ENCODE peak calls at places on chromosomes 3 and 15, in six cellular contexts. One of them, this sample, is unnamed. For H3K4me1, the result is how much of the 10 kb centered on the place peaks cover.

GRCh38 chr3:127688416-127689265 is 15.9 kb downstream of the ABTB1 start:
- DNase-seq in lower lobe of right lung: peak
- DNase-seq in HepG2: no peak
- DNase-seq in CD4-positive, alpha-beta memory T cell: no peak
- DNase-seq in CD8-positive, alpha-beta memory T cell: peak
- DNase-seq in H9: peak
- DNase-seq in this sample: no peak

GRCh38 chr3:150401285-150401684 is 6.8 kb upstream of the TSC22D2 start:
- DNase-seq in lower lobe of right lung: no peak
- DNase-seq in HepG2: no peak
- DNase-seq in CD4-positive, alpha-beta memory T cell: no peak
- DNase-seq in CD8-positive, alpha-beta memory T cell: no peak
- DNase-seq in H9: no peak
- DNase-seq in this sample: no peak

GRCh38 chr15:40770147-40770721 is 454 bp downstream of the C15orf62 start:
- DNase-seq in lower lobe of right lung: peak
- DNase-seq in HepG2: no peak
- DNase-seq in CD4-positive, alpha-beta memory T cell: no peak
- DNase-seq in CD8-positive, alpha-beta memory T cell: no peak
- DNase-seq in H9: no peak
- DNase-seq in this sample: peak

GRCh38 chr3:157174265-157174615 is 14.3 kb upstream of the CCNL1 start:
- DNase-seq in lower lobe of right lung: peak
- DNase-seq in HepG2: no peak
- DNase-seq in CD4-positive, alpha-beta memory T cell: no peak
- DNase-seq in CD8-positive, alpha-beta memory T cell: peak
- DNase-seq in H9: no peak
- DNase-seq in this sample: no peak

GRCh38 chr3:111338059-111338698 is 203.8 kb upstream of the CD96 start:
- DNase-seq in lower lobe of right lung: no peak
- DNase-seq in HepG2: peak
- DNase-seq in CD4-positive, alpha-beta memory T cell: peak
- DNase-seq in CD8-positive, alpha-beta memory T cell: peak
- DNase-seq in H9: peak
- DNase-seq in this sample: peak

GRCh38 chr3:185270262-185270955 is 16.6 kb upstream of the EHHADH start:
- DNase-seq in lower lobe of right lung: no peak
- DNase-seq in HepG2: peak
- DNase-seq in CD4-positive, alpha-beta memory T cell: no peak
- DNase-seq in CD8-positive, alpha-beta memory T cell: no peak
- DNase-seq in H9: peak
- DNase-seq in this sample: no peak

GRCh38 chr15:48582472-48583235 is 62.9 kb downstream of the FBN1 start:
- DNase-seq in lower lobe of right lung: no peak
- DNase-seq in HepG2: no peak
- DNase-seq in CD4-positive, alpha-beta memory T cell: no peak
- DNase-seq in CD8-positive, alpha-beta memory T cell: no peak
- DNase-seq in H9: no peak
- DNase-seq in this sample: no peak

GRCh38 chr15:59322056-59322755 is 50.5 kb downstream of the MYO1E start:
- DNase-seq in lower lobe of right lung: no peak
- DNase-seq in HepG2: no peak
- DNase-seq in CD4-positive, alpha-beta memory T cell: no peak
- DNase-seq in CD8-positive, alpha-beta memory T cell: no peak
- DNase-seq in H9: no peak
- DNase-seq in this sample: no peak

GRCh38 chr3:152047465-152047864 is 174.0 kb downstream of the SUCNR1 start:
- DNase-seq in lower lobe of right lung: no peak
- DNase-seq in HepG2: no peak
- DNase-seq in CD4-positive, alpha-beta memory T cell: no peak
- DNase-seq in CD8-positive, alpha-beta memory T cell: no peak
- DNase-seq in H9: no peak
- DNase-seq in this sample: no peak

GRCh38 chr3:46958469-46959168 is 17.9 kb downstream of the CCDC12 start:
- DNase-seq in lower lobe of right lung: no peak
- DNase-seq in HepG2: no peak
- DNase-seq in CD4-positive, alpha-beta memory T cell: no peak
- DNase-seq in CD8-positive, alpha-beta memory T cell: no peak
- DNase-seq in H9: no peak
- DNase-seq in this sample: no peak
- H3K4me1 ChIP-seq in lower lobe of right lung: half or more
- H3K4me1 ChIP-seq in HepG2: half or more
- H3K4me1 ChIP-seq in CD4-positive, alpha-beta memory T cell: half or more
- H3K4me1 ChIP-seq in CD8-positive, alpha-beta memory T cell: half or more
- H3K4me1 ChIP-seq in H9: under half
- H3K4me1 ChIP-seq in this sample: under half

GRCh38 chr3:72335458-72336050 is 512.7 kb downstream of the SHQ1 start:
- DNase-seq in lower lobe of right lung: no peak
- DNase-seq in HepG2: no peak
- DNase-seq in CD4-positive, alpha-beta memory T cell: no peak
- DNase-seq in CD8-positive, alpha-beta memory T cell: no peak
- DNase-seq in H9: no peak
- DNase-seq in this sample: no peak
- H3K4me1 ChIP-seq in lower lobe of right lung: under half
- H3K4me1 ChIP-seq in HepG2: under half
- H3K4me1 ChIP-seq in CD4-positive, alpha-beta memory T cell: under half
- H3K4me1 ChIP-seq in CD8-positive, alpha-beta memory T cell: under half
- H3K4me1 ChIP-seq in H9: under half
- H3K4me1 ChIP-seq in this sample: under half

GRCh38 chr15:91891788-91892187 is 38.3 kb downstream of the SLCO3A1 start:
- DNase-seq in lower lobe of right lung: no peak
- DNase-seq in HepG2: no peak
- DNase-seq in CD4-positive, alpha-beta memory T cell: no peak
- DNase-seq in CD8-positive, alpha-beta memory T cell: no peak
- DNase-seq in H9: no peak
- DNase-seq in this sample: no peak
- H3K4me1 ChIP-seq in lower lobe of right lung: under half
- H3K4me1 ChIP-seq in HepG2: under half
- H3K4me1 ChIP-seq in CD4-positive, alpha-beta memory T cell: under half
- H3K4me1 ChIP-seq in CD8-positive, alpha-beta memory T cell: under half
- H3K4me1 ChIP-seq in H9: under half
- H3K4me1 ChIP-seq in this sample: under half

DNA sequence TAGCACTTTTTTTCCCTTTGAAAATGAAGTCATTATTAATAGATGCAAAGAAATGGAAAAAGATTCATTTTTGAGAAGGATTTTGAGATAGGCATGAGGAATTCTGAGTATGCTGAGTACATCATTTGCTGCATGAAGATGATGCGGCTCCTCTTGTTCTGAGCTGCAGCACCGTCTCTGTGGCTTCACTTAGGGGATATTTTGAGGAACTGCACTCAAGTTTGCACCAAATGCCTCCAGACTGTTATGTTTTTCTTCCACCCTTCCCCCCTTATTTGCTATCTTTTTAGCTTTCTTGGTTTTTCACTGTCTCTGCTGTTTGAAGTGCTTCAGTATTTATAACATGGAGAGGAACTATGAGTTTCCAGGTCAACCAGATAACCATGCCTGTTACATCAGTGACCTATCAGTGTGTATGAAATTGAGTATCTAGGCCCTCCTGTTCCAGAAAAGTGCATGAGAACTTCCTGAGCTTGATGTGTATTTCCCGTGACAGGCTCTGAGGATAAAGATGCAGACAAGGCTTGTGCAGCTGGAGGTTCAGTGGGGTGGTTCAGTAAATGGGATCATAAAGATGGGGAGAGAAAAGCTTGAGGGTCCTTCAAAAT is 128.7 kb downstream of the PDCD6IP start:
- DNase-seq in lower lobe of right lung: no peak
- DNase-seq in HepG2: no peak
- DNase-seq in CD4-positive, alpha-beta memory T cell: no peak
- DNase-seq in CD8-positive, alpha-beta memory T cell: no peak
- DNase-seq in H9: no peak
- DNase-seq in this sample: no peak
- H3K4me1 ChIP-seq in lower lobe of right lung: under half
- H3K4me1 ChIP-seq in HepG2: under half
- H3K4me1 ChIP-seq in CD4-positive, alpha-beta memory T cell: under half
- H3K4me1 ChIP-seq in CD8-positive, alpha-beta memory T cell: under half
- H3K4me1 ChIP-seq in H9: under half
- H3K4me1 ChIP-seq in this sample: under half

DNA sequence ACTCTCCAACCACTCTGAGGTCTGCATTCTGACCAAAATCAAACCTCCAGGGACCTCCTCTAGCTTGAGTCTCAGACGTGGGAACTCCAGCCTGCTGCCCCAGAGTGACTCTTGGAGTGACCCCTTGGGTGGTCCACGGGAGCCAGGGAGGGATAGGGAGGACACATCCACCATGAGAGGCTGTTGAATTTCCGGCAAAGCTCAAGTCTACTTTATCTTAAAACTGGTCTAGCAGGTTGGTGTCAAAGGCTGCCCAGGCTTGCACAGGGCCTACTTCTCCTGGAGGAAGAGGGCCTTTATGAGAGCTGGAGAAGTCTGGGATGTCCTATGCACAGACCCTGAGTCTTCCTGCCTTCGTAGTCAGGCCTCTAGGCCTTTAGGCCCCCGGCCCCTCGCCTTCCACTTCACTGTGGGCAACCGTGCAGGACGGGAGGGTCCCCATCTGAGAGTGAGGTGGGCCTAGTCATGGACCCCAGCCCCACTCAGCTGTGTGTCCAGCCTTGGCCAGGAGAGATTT is 8.8 kb downstream of the CISH start:
- DNase-seq in lower lobe of right lung: no peak
- DNase-seq in HepG2: no peak
- DNase-seq in CD4-positive, alpha-beta memory T cell: no peak
- DNase-seq in CD8-positive, alpha-beta memory T cell: no peak
- DNase-seq in H9: no peak
- DNase-seq in this sample: peak
- H3K4me1 ChIP-seq in lower lobe of right lung: half or more
- H3K4me1 ChIP-seq in HepG2: half or more
- H3K4me1 ChIP-seq in CD4-positive, alpha-beta memory T cell: half or more
- H3K4me1 ChIP-seq in CD8-positive, alpha-beta memory T cell: half or more
- H3K4me1 ChIP-seq in H9: under half
- H3K4me1 ChIP-seq in this sample: under half

GRCh38 chr3:123678108-123678511 is 93.3 kb upstream of the HACD2 start:
- DNase-seq in lower lobe of right lung: no peak
- DNase-seq in HepG2: no peak
- DNase-seq in CD4-positive, alpha-beta memory T cell: no peak
- DNase-seq in CD8-positive, alpha-beta memory T cell: no peak
- DNase-seq in H9: no peak
- DNase-seq in this sample: no peak

GRCh38 chr3:123683755-123684154 is 98.9 kb upstream of the HACD2 start:
- DNase-seq in lower lobe of right lung: no peak
- DNase-seq in HepG2: no peak
- DNase-seq in CD4-positive, alpha-beta memory T cell: no peak
- DNase-seq in CD8-positive, alpha-beta memory T cell: no peak
- DNase-seq in H9: no peak
- DNase-seq in this sample: no peak

GRCh38 chr3:123683146-123683545 is 98.3 kb upstream of the HACD2 start:
- DNase-seq in lower lobe of right lung: no peak
- DNase-seq in HepG2: no peak
- DNase-seq in CD4-positive, alpha-beta memory T cell: no peak
- DNase-seq in CD8-positive, alpha-beta memory T cell: no peak
- DNase-seq in H9: no peak
- DNase-seq in this sample: no peak

GRCh38 chr3:123684636-123685035 is 99.8 kb upstream of the HACD2 start:
- DNase-seq in lower lobe of right lung: no peak
- DNase-seq in HepG2: no peak
- DNase-seq in CD4-positive, alpha-beta memory T cell: no peak
- DNase-seq in CD8-positive, alpha-beta memory T cell: no peak
- DNase-seq in H9: no peak
- DNase-seq in this sample: no peak

GRCh38 chr3:123679712-123680386 is 95.0 kb upstream of the HACD2 start:
- DNase-seq in lower lobe of right lung: no peak
- DNase-seq in HepG2: no peak
- DNase-seq in CD4-positive, alpha-beta memory T cell: no peak
- DNase-seq in CD8-positive, alpha-beta memory T cell: no peak
- DNase-seq in H9: no peak
- DNase-seq in this sample: no peak
- H3K4me1 ChIP-seq in lower lobe of right lung: under half
- H3K4me1 ChIP-seq in HepG2: under half
- H3K4me1 ChIP-seq in CD4-positive, alpha-beta memory T cell: under half
- H3K4me1 ChIP-seq in CD8-positive, alpha-beta memory T cell: under half
- H3K4me1 ChIP-seq in H9: under half
- H3K4me1 ChIP-seq in this sample: under half

GRCh38 chr3:129655326-129655725 is 48.9 kb upstream of the PLXND1 start:
- DNase-seq in lower lobe of right lung: no peak
- DNase-seq in HepG2: no peak
- DNase-seq in CD4-positive, alpha-beta memory T cell: no peak
- DNase-seq in CD8-positive, alpha-beta memory T cell: no peak
- DNase-seq in H9: no peak
- DNase-seq in this sample: no peak
- H3K4me1 ChIP-seq in lower lobe of right lung: under half
- H3K4me1 ChIP-seq in HepG2: half or more
- H3K4me1 ChIP-seq in CD4-positive, alpha-beta memory T cell: under half
- H3K4me1 ChIP-seq in CD8-positive, alpha-beta memory T cell: under half
- H3K4me1 ChIP-seq in H9: under half
- H3K4me1 ChIP-seq in this sample: under half

GRCh38 chr3:141405581-141405980 is 37.3 kb downstream of the ZBTB38 start:
- DNase-seq in lower lobe of right lung: no peak
- DNase-seq in HepG2: no peak
- DNase-seq in CD4-positive, alpha-beta memory T cell: no peak
- DNase-seq in CD8-positive, alpha-beta memory T cell: no peak
- DNase-seq in H9: no peak
- DNase-seq in this sample: no peak

GRCh38 chr3:141407043-141407442 is 38.7 kb downstream of the ZBTB38 start:
- DNase-seq in lower lobe of right lung: no peak
- DNase-seq in HepG2: no peak
- DNase-seq in CD4-positive, alpha-beta memory T cell: no peak
- DNase-seq in CD8-positive, alpha-beta memory T cell: no peak
- DNase-seq in H9: no peak
- DNase-seq in this sample: peak

GRCh38 chr3:141405025-141405424 is 36.7 kb downstream of the ZBTB38 start:
- DNase-seq in lower lobe of right lung: no peak
- DNase-seq in HepG2: no peak
- DNase-seq in CD4-positive, alpha-beta memory T cell: no peak
- DNase-seq in CD8-positive, alpha-beta memory T cell: no peak
- DNase-seq in H9: no peak
- DNase-seq in this sample: no peak

GRCh38 chr3:141407817-141408216 is 39.5 kb downstream of the ZBTB38 start:
- DNase-seq in lower lobe of right lung: no peak
- DNase-seq in HepG2: no peak
- DNase-seq in CD4-positive, alpha-beta memory T cell: no peak
- DNase-seq in CD8-positive, alpha-beta memory T cell: no peak
- DNase-seq in H9: no peak
- DNase-seq in this sample: no peak

GRCh38 chr3:141406265-141406664 is 38.0 kb downstream of the ZBTB38 start:
- DNase-seq in lower lobe of right lung: no peak
- DNase-seq in HepG2: no peak
- DNase-seq in CD4-positive, alpha-beta memory T cell: no peak
- DNase-seq in CD8-positive, alpha-beta memory T cell: no peak
- DNase-seq in H9: no peak
- DNase-seq in this sample: no peak
- H3K4me1 ChIP-seq in lower lobe of right lung: half or more
- H3K4me1 ChIP-seq in HepG2: half or more
- H3K4me1 ChIP-seq in CD4-positive, alpha-beta memory T cell: half or more
- H3K4me1 ChIP-seq in CD8-positive, alpha-beta memory T cell: half or more
- H3K4me1 ChIP-seq in H9: under half
- H3K4me1 ChIP-seq in this sample: under half

DNA sequence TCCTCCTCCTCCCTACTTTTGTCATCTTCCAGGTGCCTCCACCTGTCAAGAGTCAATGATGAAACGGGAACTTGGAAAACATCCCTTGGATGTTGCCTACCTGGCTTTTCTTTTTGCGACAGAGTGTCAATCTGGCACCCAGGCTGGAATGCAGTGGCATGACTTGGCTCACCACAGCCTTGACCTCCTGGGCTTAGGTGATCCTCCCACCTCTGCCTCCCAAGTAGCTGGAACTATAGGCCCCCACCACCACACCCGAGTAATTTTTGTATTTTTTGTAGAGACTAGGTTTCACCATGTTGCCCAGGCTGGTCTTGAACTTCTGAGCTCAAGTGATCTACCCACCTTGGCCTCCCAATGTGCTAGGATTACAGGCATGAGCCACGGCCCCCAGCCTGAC is 42.8 kb downstream of the GPR160 start:
- DNase-seq in lower lobe of right lung: no peak
- DNase-seq in HepG2: peak
- DNase-seq in CD4-positive, alpha-beta memory T cell: no peak
- DNase-seq in CD8-positive, alpha-beta memory T cell: no peak
- DNase-seq in H9: no peak
- DNase-seq in this sample: no peak
- H3K4me1 ChIP-seq in lower lobe of right lung: under half
- H3K4me1 ChIP-seq in HepG2: half or more
- H3K4me1 ChIP-seq in CD4-positive, alpha-beta memory T cell: under half
- H3K4me1 ChIP-seq in CD8-positive, alpha-beta memory T cell: under half
- H3K4me1 ChIP-seq in H9: under half
- H3K4me1 ChIP-seq in this sample: under half